ENCODE peak calls at places on chromosomes 5 and 9, in four cellular contexts. One of them, this sample, is unnamed.

GRCh38 chr9:13555516-13555915 is 276.0 kb upstream of the MPDZ start:
- DNase-seq in left ventricle myocardium inferior: no peak
- DNase-seq in nucleus accumbens: no peak
- DNase-seq in hippocampal formation: no peak
- DNase-seq in this sample: no peak

GRCh38 chr9:21777701-21778100 is 24.7 kb upstream of the MTAP start:
- DNase-seq in nucleus accumbens: no peak
- DNase-seq in left ventricle myocardium inferior: no peak
- DNase-seq in hippocampal formation: no peak
- DNase-seq in this sample: no peak

GRCh38 chr5:175652741-175653663 is 4.9 kb upstream of the HRH2 start:
- DNase-seq in left ventricle myocardium inferior: no peak
- DNase-seq in hippocampal formation: no peak
- DNase-seq in nucleus accumbens: no peak
- DNase-seq in this sample: no peak

GRCh38 chr5:142600611-142601360 is 85.1 kb downstream of the FGF1 start:
- DNase-seq in left ventricle myocardium inferior: peak
- DNase-seq in nucleus accumbens: no peak
- DNase-seq in hippocampal formation: no peak
- DNase-seq in this sample: peak

GRCh38 chr5:16737173-16737572 is 120.4 kb upstream of the RETREG1 start:
- DNase-seq in hippocampal formation: no peak
- DNase-seq in nucleus accumbens: no peak
- DNase-seq in left ventricle myocardium inferior: no peak
- DNase-seq in this sample: no peak

GRCh38 chr9:120531683-120532300 is 48.2 kb downstream of the CDK5RAP2 start:
- DNase-seq in hippocampal formation: no peak
- DNase-seq in nucleus accumbens: no peak
- DNase-seq in left ventricle myocardium inferior: no peak
- DNase-seq in this sample: peak

GRCh38 chr5:76999451-76999850 is 30.8 kb upstream of the AGGF1 start:
- DNase-seq in nucleus accumbens: no peak
- DNase-seq in hippocampal formation: no peak
- DNase-seq in left ventricle myocardium inferior: no peak
- DNase-seq in this sample: no peak

GRCh38 chr5:124790895-124791732 is 44.7 kb upstream of the ZNF608 start:
- DNase-seq in hippocampal formation: no peak
- DNase-seq in nucleus accumbens: no peak
- DNase-seq in left ventricle myocardium inferior: no peak
- DNase-seq in this sample: no peak

GRCh38 chr9:36165766-36166149 is 3.4 kb upstream of the CCIN start:
- DNase-seq in left ventricle myocardium inferior: no peak
- DNase-seq in nucleus accumbens: no peak
- DNase-seq in hippocampal formation: no peak
- DNase-seq in this sample: no peak

GRCh38 chr9:17744786-17745185 is 165.9 kb downstream of the SH3GL2 start:
- DNase-seq in hippocampal formation: no peak
- DNase-seq in left ventricle myocardium inferior: no peak
- DNase-seq in nucleus accumbens: no peak
- DNase-seq in this sample: no peak

GRCh38 chr9:5976668-5977397 is 38.6 kb downstream of the RANBP6 start:
- DNase-seq in left ventricle myocardium inferior: no peak
- DNase-seq in hippocampal formation: no peak
- DNase-seq in nucleus accumbens: no peak
- DNase-seq in this sample: no peak